ENCODE peak calls at places on chromosomes 3 and 15, in six cellular contexts. H is AG04449, Y is lung, F is neural progenitor cell, W is astrocyte of the spinal cord, Q is Caco-2. M is an unnamed sample.

GRCh38 chr15:53384417-53384816 is 375.0 kb downstream of the WDR72 start:
- DNase-seq in H (no peak), Y (no peak), F (peak; percentile 25), W (no peak), Q (peak; percentile 41), M (peak; percentile 3)

GRCh38 chr15:60592386-60593339 is 113.7 kb upstream of the ICE2 start:
- DNase-seq in H (no peak), Y (peak; percentile 82), F (peak; percentile 95), W (peak; percentile 54), Q (peak; percentile 90), M (peak; percentile 87)

GRCh38 chr15:43150171-43150929 is 17.0 kb downstream of the TMEM62 start:
- DNase-seq in H (peak; percentile 92), Y (no peak), F (no peak), W (peak; percentile 91), Q (peak; percentile 21), M (peak; percentile 99)

GRCh38 chr3:136396916-136397315 is 146.8 kb downstream of the PCCB start:
- DNase-seq in H (no peak), Y (no peak), F (no peak), W (peak; percentile 16), Q (no peak), M (peak; percentile 23)

GRCh38 chr3:45947361-45947760 is 4.1 kb downstream of the CXCR6 start:
- DNase-seq in H (no peak), Y (no peak), F (no peak), W (no peak), Q (no peak), M (no peak)

GRCh38 chr15:57494575-57494974 is 97.1 kb upstream of the MYZAP start:
- DNase-seq in H (no peak), Y (no peak), F (no peak), W (no peak), Q (no peak), M (no peak)

GRCh38 chr3:136142592-136142991 is 53.5 kb downstream of the MSL2 start:
- DNase-seq in H (peak; percentile 73), Y (no peak), F (no peak), W (peak; percentile 85), Q (peak; percentile 30), M (peak; percentile 91)

GRCh38 chr3:129001817-129002572 is 891 bp downstream of the EFCC1 start:
- DNase-seq in H (no peak), Y (no peak), F (peak; percentile 83), W (no peak), Q (no peak), M (peak; percentile 35)

GRCh38 chr3:195889843-195890407 is 18.4 kb downstream of the TNK2 start:
- DNase-seq in H (no peak), Y (no peak), F (peak; percentile 77), W (no peak), Q (no peak), M (no peak)

GRCh38 chr15:56228352-56228751 is 15.3 kb downstream of the RFX7 start:
- DNase-seq in H (no peak), Y (no peak), F (no peak), W (no peak), Q (no peak), M (no peak)

GRCh38 chr15:28998511-28998910 is 112.7 kb downstream of the APBA2 start:
- DNase-seq in H (no peak), Y (no peak), F (no peak), W (no peak), Q (peak; percentile 15), M (no peak)

GRCh38 chr15:67521770-67522568 is 1.0 kb downstream of the C15orf61 start:
- DNase-seq in H (no peak), Y (no peak), F (no peak), W (peak; percentile 45), Q (no peak), M (peak; percentile 39)

GRCh38 chr3:42725454-42725853 is 22.9 kb upstream of the HHATL start:
- DNase-seq in H (no peak), Y (no peak), F (no peak), W (no peak), Q (no peak), M (no peak)

GRCh38 chr3:142586803-142587406 is 8.4 kb upstream of the ATR start:
- DNase-seq in H (no peak), Y (peak; percentile 59), F (peak; percentile 85), W (peak; percentile 82), Q (peak; percentile 74), M (peak; percentile 85)

GRCh38 chr3:32239638-32240550 is 1.4 kb downstream of the CMTM8 start:
- DNase-seq in H (no peak), Y (peak; percentile 40), F (peak; percentile 52), W (peak; percentile 40), Q (peak; percentile 67), M (peak; percentile 35)

GRCh38 chr3:59127071-59127470 is 77.2 kb upstream of the CFAP20DC start:
- DNase-seq in H (peak; percentile 65), Y (no peak), F (no peak), W (peak; percentile 89), Q (no peak), M (peak; percentile 63)

GRCh38 chr3:11445883-11446282 is 173.7 kb downstream of the ATG7 start:
- DNase-seq in H (no peak), Y (no peak), F (no peak), W (peak; percentile 64), Q (no peak), M (no peak)

GRCh38 chr3:105944281-105944680 is 75.5 kb upstream of the CBLB start:
- DNase-seq in H (no peak), Y (no peak), F (no peak), W (peak; percentile 40), Q (no peak), M (peak; percentile 52)

GRCh38 chr3:184386047-184386806 is 6.4 kb downstream of the CHRD start:
- DNase-seq in H (no peak), Y (no peak), F (no peak), W (no peak), Q (no peak), M (no peak)

GRCh38 chr3:51198476-51198875 is 186.6 kb upstream of the MANF start:
- DNase-seq in H (no peak), Y (no peak), F (no peak), W (peak; percentile 3), Q (no peak), M (no peak)

GRCh38 chr3:194522579-194523046 is 35.8 kb upstream of the ATP13A3 start:
- DNase-seq in H (peak; percentile 23), Y (no peak), F (no peak), W (peak; percentile 46), Q (no peak), M (peak; percentile 66)

GRCh38 chr3:6825527-6825926 is 35.4 kb upstream of the GRM7 start:
- DNase-seq in H (no peak), Y (no peak), F (no peak), W (no peak), Q (no peak), M (peak; percentile 7)

GRCh38 chr3:49906004-49906860 is 2.6 kb upstream of the MST1R start:
- DNase-seq in H (no peak), Y (peak; percentile 59), F (peak; percentile 80), W (peak; percentile 39), Q (peak; percentile 72), M (peak; percentile 63)

GRCh38 chr15:82540055-82540983 is at the start of gene RPS17:
- DNase-seq in H (peak; percentile 52), Y (peak; percentile 96), F (peak; percentile 95), W (peak; percentile 97), Q (peak; percentile 97), M (peak; percentile 96)

GRCh38 chr15:66862878-66863335 is 160.9 kb downstream of the SMAD6 start:
- DNase-seq in H (peak; percentile 38), Y (peak; percentile 85), F (peak; percentile 84), W (peak; percentile 80), Q (peak; percentile 81), M (peak; percentile 85)

GRCh38 chr15:79172801-79173460 is 82.4 kb upstream of the RASGRF1 start:
- DNase-seq in H (no peak), Y (no peak), F (no peak), W (no peak), Q (no peak), M (no peak)

GRCh38 chr3:5251196-5251583 is 63.7 kb downstream of the EDEM1 start:
- DNase-seq in H (no peak), Y (no peak), F (no peak), W (no peak), Q (no peak), M (no peak)

GRCh38 chr3:25661694-25662455 is 2.8 kb downstream of the TOP2B start:
- DNase-seq in H (no peak), Y (no peak), F (no peak), W (no peak), Q (no peak), M (peak; percentile 4)
- H3K4me3 ChIP-seq in H (peak overlapping the region; percentile 84), Y (no peak overlapping the region), F (peak overlapping the region; percentile 91), W (no peak overlapping the region), Q (no peak overlapping the region), M (peak overlapping the region; percentile 80)

DNA sequence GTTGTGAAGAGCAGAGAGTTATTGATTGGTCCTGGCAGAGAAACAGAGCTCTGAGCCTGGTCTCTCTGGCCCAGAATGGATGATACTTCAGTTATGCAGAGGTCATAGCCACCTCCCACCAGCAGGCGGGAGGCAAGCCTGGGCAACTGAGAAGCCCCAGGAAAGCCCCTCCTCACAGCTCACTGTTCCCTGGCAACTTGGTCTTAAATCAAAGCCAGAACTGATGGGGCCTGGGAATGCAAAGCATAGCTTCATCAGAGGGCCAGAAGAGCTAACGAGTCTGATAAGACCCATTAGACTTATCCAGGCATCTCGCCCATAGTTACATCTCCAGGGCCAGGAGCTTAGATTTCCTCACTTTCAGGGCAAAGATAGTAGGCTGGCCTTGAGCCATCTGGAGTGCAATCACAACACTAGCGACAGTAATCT is 5.5 kb upstream of the COLQ start:
- DNase-seq in H (no peak), Y (no peak), F (peak; percentile 71), W (no peak), Q (peak; percentile 21), M (no peak)
- TF ChIP-seq CTCF in H (no peak), Y (no peak), F (peak; percentile 54), W (peak; percentile 34), Q (peak; percentile 56), M (peak; percentile 6)

DNA sequence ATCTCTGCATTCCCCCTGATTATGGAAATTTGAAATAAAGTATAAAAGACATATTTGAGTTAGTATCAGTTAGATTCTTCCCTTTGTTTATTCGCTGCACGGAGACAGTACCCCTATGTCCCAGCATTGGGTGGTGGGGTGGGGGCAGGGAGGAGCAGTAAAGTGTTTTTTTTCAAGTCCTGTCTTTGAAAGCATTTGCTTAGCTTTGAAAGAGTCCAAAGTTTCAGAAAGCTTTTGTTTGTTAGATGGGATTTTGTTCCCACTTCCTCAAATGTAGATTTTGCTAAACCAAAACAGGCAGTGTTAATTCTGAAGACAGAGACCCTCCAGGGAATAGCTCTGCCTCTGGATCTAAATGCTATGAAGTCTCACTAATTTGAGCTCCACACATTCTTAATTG is 114.7 kb upstream of the KCNAB1 start:
- DNase-seq in H (no peak), Y (no peak), F (no peak), W (no peak), Q (no peak), M (no peak)
- H3K4me3 ChIP-seq in H (no peak overlapping the region), Y (no peak overlapping the region), F (no peak overlapping the region), W (no peak overlapping the region), Q (no peak overlapping the region), M (no peak overlapping the region)

GRCh38 chr3:150217691-150218090 is 190.4 kb upstream of the TSC22D2 start:
- DNase-seq in H (no peak), Y (no peak), F (no peak), W (no peak), Q (no peak), M (no peak)

GRCh38 chr3:150215616-150216015 is 192.5 kb upstream of the TSC22D2 start:
- DNase-seq in H (no peak), Y (no peak), F (no peak), W (peak; percentile 50), Q (no peak), M (no peak)

GRCh38 chr3:150216866-150217600 is 191.1 kb upstream of the TSC22D2 start:
- DNase-seq in H (no peak), Y (no peak), F (no peak), W (no peak), Q (no peak), M (peak; percentile 64)

GRCh38 chr3:150218236-150218635 is 189.9 kb upstream of the TSC22D2 start:
- DNase-seq in H (no peak), Y (no peak), F (no peak), W (peak; percentile 24), Q (no peak), M (no peak)

GRCh38 chr3:150216041-150216811 is 191.9 kb upstream of the TSC22D2 start:
- DNase-seq in H (peak; percentile 68), Y (no peak), F (peak; percentile 24), W (peak; percentile 90), Q (no peak), M (peak; percentile 49)
- TF ChIP-seq CTCF in H (no peak), Y (no peak), F (no peak), W (no peak), Q (no peak), M (peak; percentile 12)

M was measured in epithelial cell of esophagus.